ENCODE peak calls at places on chromosomes 16 and 17, in six cellular contexts. One of them, this sample, is unnamed.

GRCh38 chr17:83192161-83192788 is 112.9 kb downstream of the METRNL start:
- DNase-seq in AG04450: no peak
- DNase-seq in HFFc6: peak; percentile 33
- DNase-seq in heart right ventricle: no peak
- DNase-seq in lower lobe of right lung: peak; percentile 51
- DNase-seq in activated CD8-positive, alpha-beta T cell treated with anti-CD3 and anti-CD28 coated beads for 36 hours: no peak
- DNase-seq in this sample: no peak

GRCh38 chr17:41705271-41705991 is 6.7 kb upstream of the GAST start:
- DNase-seq in AG04450: no peak
- DNase-seq in HFFc6: no peak
- DNase-seq in heart right ventricle: no peak
- DNase-seq in lower lobe of right lung: no peak
- DNase-seq in activated CD8-positive, alpha-beta T cell treated with anti-CD3 and anti-CD28 coated beads for 36 hours: no peak
- DNase-seq in this sample: no peak

GRCh38 chr16:15960124-15960971 is 10.9 kb downstream of the ABCC1 start:
- DNase-seq in AG04450: no peak
- DNase-seq in HFFc6: no peak
- DNase-seq in heart right ventricle: no peak
- DNase-seq in lower lobe of right lung: no peak
- DNase-seq in activated CD8-positive, alpha-beta T cell treated with anti-CD3 and anti-CD28 coated beads for 36 hours: no peak
- DNase-seq in this sample: no peak

GRCh38 chr17:75634754-75635609 is 1.7 kb downstream of the SMIM5 start:
- DNase-seq in AG04450: no peak
- DNase-seq in HFFc6: no peak
- DNase-seq in heart right ventricle: no peak
- DNase-seq in lower lobe of right lung: peak; percentile 42
- DNase-seq in activated CD8-positive, alpha-beta T cell treated with anti-CD3 and anti-CD28 coated beads for 36 hours: no peak
- DNase-seq in this sample: no peak

GRCh38 chr16:72036098-72036497 is 18.2 kb upstream of the HP start:
- DNase-seq in AG04450: no peak
- DNase-seq in HFFc6: no peak
- DNase-seq in heart right ventricle: no peak
- DNase-seq in lower lobe of right lung: no peak
- DNase-seq in activated CD8-positive, alpha-beta T cell treated with anti-CD3 and anti-CD28 coated beads for 36 hours: no peak
- DNase-seq in this sample: no peak

GRCh38 chr17:50060951-50061712 is 5.2 kb downstream of the ITGA3 start:
- DNase-seq in AG04450: no peak
- DNase-seq in HFFc6: peak; percentile 62
- DNase-seq in heart right ventricle: peak; percentile 91
- DNase-seq in lower lobe of right lung: peak; percentile 91
- DNase-seq in activated CD8-positive, alpha-beta T cell treated with anti-CD3 and anti-CD28 coated beads for 36 hours: no peak
- DNase-seq in this sample: no peak

GRCh38 chr16:23334950-23335349 is 32.8 kb downstream of the SCNN1B start:
- DNase-seq in AG04450: no peak
- DNase-seq in HFFc6: no peak
- DNase-seq in heart right ventricle: no peak
- DNase-seq in lower lobe of right lung: no peak
- DNase-seq in activated CD8-positive, alpha-beta T cell treated with anti-CD3 and anti-CD28 coated beads for 36 hours: no peak
- DNase-seq in this sample: no peak

GRCh38 chr16:4860727-4861342 is 13.6 kb downstream of the UBN1 start:
- DNase-seq in AG04450: no peak
- DNase-seq in HFFc6: no peak
- DNase-seq in heart right ventricle: no peak
- DNase-seq in lower lobe of right lung: no peak
- DNase-seq in activated CD8-positive, alpha-beta T cell treated with anti-CD3 and anti-CD28 coated beads for 36 hours: no peak
- DNase-seq in this sample: no peak

GRCh38 chr17:79457376-79457775 is 153.5 kb downstream of the RBFOX3 start:
- DNase-seq in AG04450: no peak
- DNase-seq in HFFc6: no peak
- DNase-seq in heart right ventricle: no peak
- DNase-seq in lower lobe of right lung: no peak
- DNase-seq in activated CD8-positive, alpha-beta T cell treated with anti-CD3 and anti-CD28 coated beads for 36 hours: no peak
- DNase-seq in this sample: no peak

GRCh38 chr17:48175692-48176450 is 68.3 kb downstream of the SNX11 start:
- DNase-seq in AG04450: no peak
- DNase-seq in HFFc6: peak; percentile 56
- DNase-seq in heart right ventricle: no peak
- DNase-seq in lower lobe of right lung: no peak
- DNase-seq in activated CD8-positive, alpha-beta T cell treated with anti-CD3 and anti-CD28 coated beads for 36 hours: no peak
- DNase-seq in this sample: no peak

GRCh38 chr17:57970706-57971105 is 15.5 kb upstream of the CUEDC1 start:
- DNase-seq in AG04450: no peak
- DNase-seq in HFFc6: peak; percentile 47
- DNase-seq in heart right ventricle: no peak
- DNase-seq in lower lobe of right lung: no peak
- DNase-seq in activated CD8-positive, alpha-beta T cell treated with anti-CD3 and anti-CD28 coated beads for 36 hours: no peak
- DNase-seq in this sample: no peak

GRCh38 chr16:7246578-7246977 is 86.1 kb upstream of the RBFOX1 start:
- DNase-seq in AG04450: no peak
- DNase-seq in HFFc6: no peak
- DNase-seq in heart right ventricle: no peak
- DNase-seq in lower lobe of right lung: no peak
- DNase-seq in activated CD8-positive, alpha-beta T cell treated with anti-CD3 and anti-CD28 coated beads for 36 hours: no peak
- DNase-seq in this sample: no peak

GRCh38 chr17:9865585-9865984 is 39.5 kb downstream of the RCVRN start:
- DNase-seq in AG04450: no peak
- DNase-seq in HFFc6: no peak
- DNase-seq in heart right ventricle: no peak
- DNase-seq in lower lobe of right lung: no peak
- DNase-seq in activated CD8-positive, alpha-beta T cell treated with anti-CD3 and anti-CD28 coated beads for 36 hours: no peak
- DNase-seq in this sample: no peak

GRCh38 chr17:8914554-8914953 is 47.1 kb upstream of the PIK3R6 start:
- DNase-seq in AG04450: no peak
- DNase-seq in HFFc6: no peak
- DNase-seq in heart right ventricle: no peak
- DNase-seq in lower lobe of right lung: no peak
- DNase-seq in activated CD8-positive, alpha-beta T cell treated with anti-CD3 and anti-CD28 coated beads for 36 hours: no peak
- DNase-seq in this sample: no peak

GRCh38 chr16:84881702-84882521 is 62.1 kb downstream of the CRISPLD2 start:
- DNase-seq in AG04450: peak; percentile 85
- DNase-seq in HFFc6: peak; percentile 93
- DNase-seq in heart right ventricle: peak; percentile 31
- DNase-seq in lower lobe of right lung: no peak
- DNase-seq in activated CD8-positive, alpha-beta T cell treated with anti-CD3 and anti-CD28 coated beads for 36 hours: no peak
- DNase-seq in this sample: no peak

GRCh38 chr16:11792404-11793260 is 4.4 kb downstream of the ZC3H7A start:
- DNase-seq in AG04450: no peak
- DNase-seq in HFFc6: no peak
- DNase-seq in heart right ventricle: no peak
- DNase-seq in lower lobe of right lung: peak; percentile 67
- DNase-seq in activated CD8-positive, alpha-beta T cell treated with anti-CD3 and anti-CD28 coated beads for 36 hours: peak; percentile 31
- DNase-seq in this sample: no peak

GRCh38 chr16:49514391-49514980 is 140.9 kb downstream of the C16orf78 start:
- DNase-seq in AG04450: no peak
- DNase-seq in HFFc6: no peak
- DNase-seq in heart right ventricle: no peak
- DNase-seq in lower lobe of right lung: peak; percentile 25
- DNase-seq in activated CD8-positive, alpha-beta T cell treated with anti-CD3 and anti-CD28 coated beads for 36 hours: no peak
- DNase-seq in this sample: no peak

GRCh38 chr16:3458852-3459361 is 15.4 kb downstream of the NAA60 start:
- DNase-seq in AG04450: no peak
- DNase-seq in HFFc6: peak; percentile 19
- DNase-seq in heart right ventricle: no peak
- DNase-seq in lower lobe of right lung: no peak
- DNase-seq in activated CD8-positive, alpha-beta T cell treated with anti-CD3 and anti-CD28 coated beads for 36 hours: peak; percentile 16
- DNase-seq in this sample: peak; percentile 77

GRCh38 chr16:788399-789126 is at the start of gene CHTF18:
- DNase-seq in AG04450: peak; percentile 61
- DNase-seq in HFFc6: peak; percentile 83
- DNase-seq in heart right ventricle: peak; percentile 90
- DNase-seq in lower lobe of right lung: peak; percentile 92
- DNase-seq in activated CD8-positive, alpha-beta T cell treated with anti-CD3 and anti-CD28 coated beads for 36 hours: peak; percentile 92
- DNase-seq in this sample: peak; percentile 100

DNA sequence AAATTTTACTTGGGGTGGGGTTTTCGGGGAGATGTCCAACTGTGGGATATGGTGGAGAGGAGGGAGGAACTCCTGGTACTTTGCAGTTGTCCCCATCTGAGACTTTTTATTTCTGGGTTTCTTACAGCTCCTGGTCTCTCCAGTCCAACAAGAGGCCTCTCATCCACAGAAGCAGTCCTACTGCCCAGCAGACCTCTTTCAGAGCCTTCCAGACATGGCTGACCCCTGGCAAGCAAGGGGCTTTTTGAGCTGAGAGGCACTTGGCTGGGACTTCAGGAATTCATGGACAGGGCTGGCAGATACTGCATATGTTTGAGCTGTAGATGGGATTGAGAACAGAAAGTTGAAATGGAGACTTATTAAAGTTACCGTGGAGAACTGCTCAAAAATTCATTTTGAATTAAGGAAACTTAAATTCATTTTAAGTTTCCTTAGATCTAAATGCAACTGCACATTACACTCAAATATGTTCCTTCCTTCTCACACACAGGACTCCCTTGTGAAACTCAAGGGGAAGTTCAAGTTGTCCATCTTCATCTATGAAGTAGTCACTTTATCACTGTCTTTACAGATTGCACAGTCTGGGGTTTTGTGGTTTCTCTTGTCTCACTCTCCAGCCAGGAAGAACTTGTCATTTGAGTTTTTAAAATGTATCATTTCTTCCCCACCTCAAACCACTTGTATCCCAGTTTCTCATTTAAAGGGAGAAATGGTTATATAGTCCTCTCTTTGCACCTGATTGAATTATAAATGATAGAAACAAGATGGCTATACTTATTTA is 1.1 kb downstream of the LASP1NB start:
- DNase-seq in AG04450: no peak
- DNase-seq in HFFc6: no peak
- DNase-seq in heart right ventricle: no peak
- DNase-seq in lower lobe of right lung: no peak
- DNase-seq in activated CD8-positive, alpha-beta T cell treated with anti-CD3 and anti-CD28 coated beads for 36 hours: no peak
- DNase-seq in this sample: peak; percentile 64
- TF ChIP-seq CTCF in AG04450: no peak
- TF ChIP-seq CTCF in HFFc6: no peak
- TF ChIP-seq CTCF in heart right ventricle: no peak
- TF ChIP-seq CTCF in lower lobe of right lung: no peak
- TF ChIP-seq CTCF in activated CD8-positive, alpha-beta T cell treated with anti-CD3 and anti-CD28 coated beads for 36 hours: no peak
- TF ChIP-seq CTCF in this sample: no peak

GRCh38 chr16:74192281-74192680 is 104.3 kb upstream of the PSMD7 start:
- DNase-seq in AG04450: no peak
- DNase-seq in HFFc6: no peak
- DNase-seq in heart right ventricle: no peak
- DNase-seq in lower lobe of right lung: no peak
- DNase-seq in activated CD8-positive, alpha-beta T cell treated with anti-CD3 and anti-CD28 coated beads for 36 hours: no peak
- DNase-seq in this sample: no peak
- TF ChIP-seq CTCF in AG04450: no peak
- TF ChIP-seq CTCF in HFFc6: no peak
- TF ChIP-seq CTCF in heart right ventricle: no peak
- TF ChIP-seq CTCF in lower lobe of right lung: no peak
- TF ChIP-seq CTCF in activated CD8-positive, alpha-beta T cell treated with anti-CD3 and anti-CD28 coated beads for 36 hours: no peak
- TF ChIP-seq CTCF in this sample: no peak

DNA sequence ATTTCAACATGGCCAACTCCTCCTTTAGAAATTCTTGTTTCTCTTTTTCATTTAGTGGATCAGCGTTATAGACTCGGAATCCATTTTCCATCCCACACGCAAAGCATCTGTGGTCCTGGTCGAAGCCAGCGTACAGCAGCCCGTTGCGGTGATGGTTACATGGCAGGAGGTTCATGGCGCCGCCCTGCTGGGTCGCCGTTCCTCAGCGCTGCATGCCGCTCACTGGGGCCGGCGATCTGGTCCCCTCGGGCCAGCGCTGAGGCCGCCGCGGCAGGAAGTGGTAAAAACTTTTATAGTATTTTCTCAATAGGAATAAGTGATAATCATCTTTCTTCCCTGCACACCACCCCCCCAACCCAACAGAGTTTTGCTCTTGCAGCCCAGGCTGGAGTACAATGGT is 29.9 kb upstream of the RHOT1 start:
- DNase-seq in AG04450: no peak
- DNase-seq in HFFc6: no peak
- DNase-seq in heart right ventricle: no peak
- DNase-seq in lower lobe of right lung: no peak
- DNase-seq in activated CD8-positive, alpha-beta T cell treated with anti-CD3 and anti-CD28 coated beads for 36 hours: no peak
- DNase-seq in this sample: no peak
- TF ChIP-seq CTCF in AG04450: no peak
- TF ChIP-seq CTCF in HFFc6: peak; percentile 7
- TF ChIP-seq CTCF in heart right ventricle: no peak
- TF ChIP-seq CTCF in lower lobe of right lung: no peak
- TF ChIP-seq CTCF in activated CD8-positive, alpha-beta T cell treated with anti-CD3 and anti-CD28 coated beads for 36 hours: no peak
- TF ChIP-seq CTCF in this sample: no peak

GRCh38 chr16:56042416-56042815 is 148.9 kb upstream of the GNAO1 start:
- DNase-seq in AG04450: no peak
- DNase-seq in HFFc6: no peak
- DNase-seq in heart right ventricle: no peak
- DNase-seq in lower lobe of right lung: no peak
- DNase-seq in activated CD8-positive, alpha-beta T cell treated with anti-CD3 and anti-CD28 coated beads for 36 hours: no peak
- DNase-seq in this sample: no peak

GRCh38 chr16:56038564-56039098 is 152.7 kb upstream of the GNAO1 start:
- DNase-seq in AG04450: no peak
- DNase-seq in HFFc6: no peak
- DNase-seq in heart right ventricle: no peak
- DNase-seq in lower lobe of right lung: no peak
- DNase-seq in activated CD8-positive, alpha-beta T cell treated with anti-CD3 and anti-CD28 coated beads for 36 hours: no peak
- DNase-seq in this sample: no peak

GRCh38 chr16:56047307-56048234 is 143.7 kb upstream of the GNAO1 start:
- DNase-seq in AG04450: no peak
- DNase-seq in HFFc6: no peak
- DNase-seq in heart right ventricle: peak; percentile 18
- DNase-seq in lower lobe of right lung: no peak
- DNase-seq in activated CD8-positive, alpha-beta T cell treated with anti-CD3 and anti-CD28 coated beads for 36 hours: no peak
- DNase-seq in this sample: no peak

GRCh38 chr16:56041556-56042140 is 149.6 kb upstream of the GNAO1 start:
- DNase-seq in AG04450: no peak
- DNase-seq in HFFc6: no peak
- DNase-seq in heart right ventricle: peak; percentile 15
- DNase-seq in lower lobe of right lung: no peak
- DNase-seq in activated CD8-positive, alpha-beta T cell treated with anti-CD3 and anti-CD28 coated beads for 36 hours: peak; percentile 42
- DNase-seq in this sample: peak; percentile 29
- TF ChIP-seq CTCF in AG04450: no peak
- TF ChIP-seq CTCF in HFFc6: peak; percentile 16
- TF ChIP-seq CTCF in heart right ventricle: peak; percentile 45
- TF ChIP-seq CTCF in lower lobe of right lung: peak; percentile 37
- TF ChIP-seq CTCF in activated CD8-positive, alpha-beta T cell treated with anti-CD3 and anti-CD28 coated beads for 36 hours: peak; percentile 33
- TF ChIP-seq CTCF in this sample: peak; percentile 44

GRCh38 chr17:2122641-2123302 is 67.9 kb downstream of the HIC1 start:
- DNase-seq in AG04450: peak; percentile 66
- DNase-seq in HFFc6: no peak
- DNase-seq in heart right ventricle: peak; percentile 54
- DNase-seq in lower lobe of right lung: peak; percentile 86
- DNase-seq in activated CD8-positive, alpha-beta T cell treated with anti-CD3 and anti-CD28 coated beads for 36 hours: no peak
- DNase-seq in this sample: peak; percentile 58
- TF ChIP-seq CTCF in AG04450: peak; percentile 36
- TF ChIP-seq CTCF in HFFc6: peak; percentile 10
- TF ChIP-seq CTCF in heart right ventricle: peak; percentile 25
- TF ChIP-seq CTCF in lower lobe of right lung: peak; percentile 14
- TF ChIP-seq CTCF in activated CD8-positive, alpha-beta T cell treated with anti-CD3 and anti-CD28 coated beads for 36 hours: no peak
- TF ChIP-seq CTCF in this sample: no peak

GRCh38 chr17:1484586-1485310 is 7.7 kb downstream of the MYO1C start:
- DNase-seq in AG04450: no peak
- DNase-seq in HFFc6: peak; percentile 45
- DNase-seq in heart right ventricle: peak; percentile 74
- DNase-seq in lower lobe of right lung: peak; percentile 76
- DNase-seq in activated CD8-positive, alpha-beta T cell treated with anti-CD3 and anti-CD28 coated beads for 36 hours: peak; percentile 51
- DNase-seq in this sample: peak; percentile 87
- TF ChIP-seq CTCF in AG04450: peak; percentile 22
- TF ChIP-seq CTCF in HFFc6: peak; percentile 46
- TF ChIP-seq CTCF in heart right ventricle: no peak
- TF ChIP-seq CTCF in lower lobe of right lung: no peak
- TF ChIP-seq CTCF in activated CD8-positive, alpha-beta T cell treated with anti-CD3 and anti-CD28 coated beads for 36 hours: no peak
- TF ChIP-seq CTCF in this sample: no peak

GRCh38 chr17:61579961-61580360 is 11.1 kb downstream of the NACA2 start:
- DNase-seq in AG04450: no peak
- DNase-seq in HFFc6: peak; percentile 63
- DNase-seq in heart right ventricle: no peak
- DNase-seq in lower lobe of right lung: no peak
- DNase-seq in activated CD8-positive, alpha-beta T cell treated with anti-CD3 and anti-CD28 coated beads for 36 hours: no peak
- DNase-seq in this sample: no peak
- TF ChIP-seq CTCF in AG04450: no peak
- TF ChIP-seq CTCF in HFFc6: peak; percentile 67
- TF ChIP-seq CTCF in heart right ventricle: no peak
- TF ChIP-seq CTCF in lower lobe of right lung: no peak
- TF ChIP-seq CTCF in activated CD8-positive, alpha-beta T cell treated with anti-CD3 and anti-CD28 coated beads for 36 hours: no peak
- TF ChIP-seq CTCF in this sample: no peak